ENCODE peak calls at places on chromosomes 11 and 22, in nine cellular contexts. V is MG63; Y is H54; R is kidney; U is neuronal stem cell; S is NCI-H2081; J is activated CD4-positive, alpha-beta T cell treated with anti-CD3 and anti-CD28 coated beads, Interleukin-2, amount 50 U/mL, for 48 hours; G is epithelial cell of esophagus; L is activated T-cell treated with anti-CD3 and anti-CD28 coated beads for 4 hours. Q is an unnamed sample.

GRCh38 chr11:74321487-74322188 is 10.2 kb upstream of the P4HA3 start:
- DNase-seq in U (no peak), G (peak), J (peak), Y (no peak), L (peak), V (peak), S (peak), R (no peak), Q (no peak)

GRCh38 chr22:30276041-30276440 is 9.4 kb upstream of the OSM start:
- DNase-seq in U (no peak), R (no peak), S (no peak), J (no peak), V (no peak), Y (no peak), G (no peak), L (no peak), Q (no peak)

GRCh38 chr11:46917109-46918086 is 952 bp downstream of the LRP4 start:
- DNase-seq in V (no peak), U (no peak), R (no peak), L (no peak), J (no peak), S (no peak), Y (no peak), G (no peak), Q (no peak)

GRCh38 chr11:121596195-121597145 is 143.7 kb upstream of the SORL1-AS1 start:
- DNase-seq in G (peak), U (no peak), V (peak), L (no peak), R (no peak), S (no peak), J (no peak), Y (no peak), Q (no peak)

GRCh38 chr11:17354070-17354924 is 2.7 kb downstream of the NCR3LG1 start:
- DNase-seq in G (peak), Y (peak), R (no peak), S (peak), J (peak), L (peak), V (peak), U (peak), Q (peak)

GRCh38 chr22:37525073-37525745 is 6.0 kb upstream of the CARD10 start:
- DNase-seq in S (no peak), L (peak), V (peak), R (peak), J (no peak), G (peak), U (no peak), Y (peak), Q (peak)

GRCh38 chr11:72860592-72860991 is 46.4 kb downstream of the ATG16L2 start:
- DNase-seq in U (no peak), S (no peak), Y (no peak), J (no peak), L (no peak), R (no peak), G (peak), V (no peak), Q (no peak)

GRCh38 chr11:60919320-60919719 is 4.9 kb upstream of the TMEM132A start:
- DNase-seq in L (no peak), Y (no peak), S (no peak), U (no peak), G (peak), R (no peak), V (no peak), J (no peak), Q (no peak)

GRCh38 chr11:117584056-117584830 is 212.8 kb downstream of the DSCAML1 start:
- DNase-seq in G (no peak), R (no peak), J (no peak), L (no peak), V (peak), S (no peak), Y (peak), U (no peak), Q (no peak)

GRCh38 chr11:60928563-60929001 is 4.3 kb downstream of the TMEM132A start:
- DNase-seq in S (no peak), R (no peak), L (no peak), G (no peak), Y (no peak), U (no peak), J (no peak), V (no peak), Q (no peak)